ENCODE peak calls at places on chromosomes 11 and 22, in eight cellular contexts. R is naive thymus-derived CD8-positive, alpha-beta T cell; H is posterior vena cava; D is neural progenitor cell; Y is A172; K is stimulated activated CD4-positive, alpha-beta T cell treated with anti-CD3 and anti-CD28 coated beads, TNF-alpha, amount 100 ng/mL, for 24 hours; M is NCI-H1436; F is HEK293T. J is an unnamed sample.

GRCh38 chr11:5626191-5626590 is 1.4 kb downstream of the TRIM34 start:
- DNase-seq in R (no peak), Y (no peak), H (no peak), F (no peak), M (no peak), K (no peak), D (no peak), J (no peak)

GRCh38 chr22:24807284-24807950 is 1.4 kb downstream of the SGSM1 start:
- DNase-seq in M (no peak), H (peak), D (peak), R (no peak), K (no peak), F (no peak), Y (no peak), J (no peak)

GRCh38 chr11:128161994-128162393 is 425.4 kb downstream of the ETS1 start:
- DNase-seq in Y (no peak), F (no peak), M (no peak), D (no peak), H (no peak), K (no peak), R (no peak), J (no peak)

GRCh38 chr11:117281159-117281558 is 10.0 kb upstream of the BACE1-AS start:
- DNase-seq in D (no peak), R (no peak), H (no peak), F (no peak), K (no peak), Y (peak), M (no peak), J (no peak)

GRCh38 chr22:41362615-41363014 is 19.1 kb upstream of the TEF start:
- DNase-seq in R (no peak), D (no peak), H (no peak), F (no peak), Y (no peak), K (no peak), M (no peak), J (no peak)

GRCh38 chr22:20526628-20527355 is 19.4 kb downstream of the MED15 start:
- DNase-seq in M (no peak), Y (peak), K (no peak), R (no peak), D (no peak), H (no peak), F (peak), J (no peak)

GRCh38 chr11:3836903-3837302 is 3.9 kb downstream of the RHOG start:
- DNase-seq in D (no peak), M (no peak), H (peak), K (no peak), F (no peak), Y (no peak), R (peak), J (no peak)

GRCh38 chr11:68328374-68329091 is 16.1 kb downstream of the LRP5 start:
- DNase-seq in M (no peak), F (no peak), Y (peak), H (peak), D (peak), R (no peak), K (no peak), J (no peak)

GRCh38 chr11:73382747-73383146 is 6.5 kb downstream of the RELT start:
- DNase-seq in M (no peak), K (no peak), Y (no peak), F (no peak), H (no peak), D (no peak), R (no peak), J (no peak)

GRCh38 chr22:38031491-38031890 is 25.7 kb upstream of the PICK1 start:
- DNase-seq in Y (no peak), D (no peak), M (no peak), K (no peak), F (no peak), H (no peak), R (no peak), J (no peak)

GRCh38 chr11:75262961-75263852 is 22.6 kb downstream of the TPBGL start:
- DNase-seq in Y (no peak), M (no peak), R (no peak), K (no peak), D (peak), H (peak), F (no peak), J (peak)

GRCh38 chr22:19723990-19724827 is 870 bp downstream of the GP1BB start:
- DNase-seq in Y (no peak), H (no peak), D (peak), R (peak), M (no peak), F (peak), K (peak), J (no peak)

GRCh38 chr11:71194702-71195101 is 57.7 kb downstream of the SHANK2 start:
- DNase-seq in F (no peak), D (no peak), R (no peak), Y (no peak), K (no peak), M (no peak), H (peak), J (no peak)